ENCODE peak calls at places on chromosomes 1 and 21, in seven cellular contexts. One of them, this sample, is unnamed.

GRCh38 chr1:77548285-77548684 is 134.2 kb downstream of the ZZZ3 start:
- DNase-seq in ovary: no peak
- DNase-seq in A549: no peak
- DNase-seq in tibial nerve: no peak
- DNase-seq in transverse colon: no peak
- DNase-seq in H1: no peak
- DNase-seq in upper lobe of left lung: no peak
- DNase-seq in this sample: no peak

GRCh38 chr1:157969693-157970485 is 23.6 kb upstream of the KIRREL1 start:
- DNase-seq in ovary: no peak
- DNase-seq in A549: peak; percentile 72
- DNase-seq in tibial nerve: peak; percentile 79
- DNase-seq in transverse colon: peak; percentile 53
- DNase-seq in H1: no peak
- DNase-seq in upper lobe of left lung: no peak
- DNase-seq in this sample: peak; percentile 70

GRCh38 chr21:19695796-19696195 is 1292.2 kb upstream of the TMPRSS15 start:
- DNase-seq in ovary: no peak
- DNase-seq in A549: no peak
- DNase-seq in tibial nerve: no peak
- DNase-seq in transverse colon: no peak
- DNase-seq in H1: no peak
- DNase-seq in upper lobe of left lung: no peak
- DNase-seq in this sample: no peak

GRCh38 chr1:24454684-24455091 is 39.1 kb downstream of the NIPAL3 start:
- DNase-seq in ovary: no peak
- DNase-seq in A549: no peak
- DNase-seq in tibial nerve: no peak
- DNase-seq in transverse colon: no peak
- DNase-seq in H1: no peak
- DNase-seq in upper lobe of left lung: no peak
- DNase-seq in this sample: no peak

GRCh38 chr1:202172015-202172355 is 11.6 kb upstream of the PTPN7 start:
- DNase-seq in ovary: no peak
- DNase-seq in A549: no peak
- DNase-seq in tibial nerve: no peak
- DNase-seq in transverse colon: no peak
- DNase-seq in H1: no peak
- DNase-seq in upper lobe of left lung: no peak
- DNase-seq in this sample: no peak

GRCh38 chr1:95098196-95098595 is 19.0 kb upstream of the TLCD4 start:
- DNase-seq in ovary: no peak
- DNase-seq in A549: no peak
- DNase-seq in tibial nerve: no peak
- DNase-seq in transverse colon: no peak
- DNase-seq in H1: no peak
- DNase-seq in upper lobe of left lung: no peak
- DNase-seq in this sample: no peak

GRCh38 chr1:234617135-234617985 is 7.4 kb upstream of the IRF2BP2 start:
- DNase-seq in ovary: no peak
- DNase-seq in A549: no peak
- DNase-seq in tibial nerve: no peak
- DNase-seq in transverse colon: no peak
- DNase-seq in H1: no peak
- DNase-seq in upper lobe of left lung: no peak
- DNase-seq in this sample: no peak

GRCh38 chr1:114610546-114611245 is 29.3 kb upstream of the BCAS2 start:
- DNase-seq in ovary: no peak
- DNase-seq in A549: peak; percentile 9
- DNase-seq in tibial nerve: no peak
- DNase-seq in transverse colon: no peak
- DNase-seq in H1: no peak
- DNase-seq in upper lobe of left lung: no peak
- DNase-seq in this sample: no peak

GRCh38 chr1:160519542-160520435 is 3.3 kb downstream of the SLAMF6 start:
- DNase-seq in ovary: no peak
- DNase-seq in A549: peak; percentile 38
- DNase-seq in tibial nerve: no peak
- DNase-seq in transverse colon: no peak
- DNase-seq in H1: no peak
- DNase-seq in upper lobe of left lung: no peak
- DNase-seq in this sample: no peak

GRCh38 chr1:57796609-57797008 is 372.7 kb upstream of the DAB1 start:
- DNase-seq in ovary: no peak
- DNase-seq in A549: peak; percentile 0
- DNase-seq in tibial nerve: no peak
- DNase-seq in transverse colon: no peak
- DNase-seq in H1: no peak
- DNase-seq in upper lobe of left lung: no peak
- DNase-seq in this sample: no peak

GRCh38 chr1:152005360-152005912 is 11.8 kb upstream of the S100A10 start:
- DNase-seq in ovary: no peak
- DNase-seq in A549: no peak
- DNase-seq in tibial nerve: no peak
- DNase-seq in transverse colon: no peak
- DNase-seq in H1: no peak
- DNase-seq in upper lobe of left lung: no peak
- DNase-seq in this sample: no peak

GRCh38 chr1:234154320-234155251 is 218.7 kb upstream of the COA6 start:
- DNase-seq in ovary: no peak
- DNase-seq in A549: peak; percentile 87
- DNase-seq in tibial nerve: peak; percentile 34
- DNase-seq in transverse colon: no peak
- DNase-seq in H1: peak; percentile 23
- DNase-seq in upper lobe of left lung: no peak
- DNase-seq in this sample: no peak

GRCh38 chr1:179767996-179768395 is 24.9 kb downstream of the FAM163A start:
- DNase-seq in ovary: no peak
- DNase-seq in A549: no peak
- DNase-seq in tibial nerve: no peak
- DNase-seq in transverse colon: no peak
- DNase-seq in H1: no peak
- DNase-seq in upper lobe of left lung: no peak
- DNase-seq in this sample: no peak

GRCh38 chr1:153404768-153405167 is 11.6 kb upstream of the S100A7A start:
- DNase-seq in ovary: no peak
- DNase-seq in A549: peak; percentile 47
- DNase-seq in tibial nerve: peak; percentile 11
- DNase-seq in transverse colon: peak; percentile 33
- DNase-seq in H1: peak; percentile 19
- DNase-seq in upper lobe of left lung: peak; percentile 80
- DNase-seq in this sample: no peak

GRCh38 chr1:192461684-192462083 is 113.9 kb upstream of the RGS1 start:
- DNase-seq in ovary: no peak
- DNase-seq in A549: no peak
- DNase-seq in tibial nerve: no peak
- DNase-seq in transverse colon: no peak
- DNase-seq in H1: no peak
- DNase-seq in upper lobe of left lung: no peak
- DNase-seq in this sample: no peak

GRCh38 chr1:20702416-20702815 is 15.4 kb downstream of the KIF17 start:
- DNase-seq in ovary: no peak
- DNase-seq in A549: peak; percentile 50
- DNase-seq in tibial nerve: no peak
- DNase-seq in transverse colon: no peak
- DNase-seq in H1: no peak
- DNase-seq in upper lobe of left lung: no peak
- DNase-seq in this sample: no peak

GRCh38 chr1:230825061-230825803 is 43.1 kb downstream of the C1orf198 start:
- DNase-seq in ovary: no peak
- DNase-seq in A549: peak; percentile 33
- DNase-seq in tibial nerve: peak; percentile 5
- DNase-seq in transverse colon: no peak
- DNase-seq in H1: no peak
- DNase-seq in upper lobe of left lung: no peak
- DNase-seq in this sample: no peak

GRCh38 chr1:113684153-113684541 is 75.1 kb downstream of the PHTF1 start:
- DNase-seq in ovary: peak; percentile 75
- DNase-seq in A549: no peak
- DNase-seq in tibial nerve: peak; percentile 42
- DNase-seq in transverse colon: peak; percentile 41
- DNase-seq in H1: no peak
- DNase-seq in upper lobe of left lung: peak; percentile 28
- DNase-seq in this sample: peak; percentile 92

GRCh38 chr1:18144921-18145699 is 37.5 kb downstream of the IGSF21 start:
- DNase-seq in ovary: no peak
- DNase-seq in A549: no peak
- DNase-seq in tibial nerve: no peak
- DNase-seq in transverse colon: peak; percentile 59
- DNase-seq in H1: no peak
- DNase-seq in upper lobe of left lung: no peak
- DNase-seq in this sample: no peak

GRCh38 chr1:112114540-112114939 is 125.1 kb upstream of the KCND3 start:
- DNase-seq in ovary: no peak
- DNase-seq in A549: no peak
- DNase-seq in tibial nerve: no peak
- DNase-seq in transverse colon: no peak
- DNase-seq in H1: no peak
- DNase-seq in upper lobe of left lung: no peak
- DNase-seq in this sample: no peak

GRCh38 chr1:211172657-211173056 is 38.7 kb upstream of the KCNH1 start:
- DNase-seq in ovary: no peak
- DNase-seq in A549: no peak
- DNase-seq in tibial nerve: no peak
- DNase-seq in transverse colon: no peak
- DNase-seq in H1: no peak
- DNase-seq in upper lobe of left lung: no peak
- DNase-seq in this sample: no peak

GRCh38 chr21:44448651-44449131 is 6.6 kb upstream of the LRRC3 start:
- DNase-seq in ovary: no peak
- DNase-seq in A549: no peak
- DNase-seq in tibial nerve: no peak
- DNase-seq in transverse colon: no peak
- DNase-seq in H1: no peak
- DNase-seq in upper lobe of left lung: peak; percentile 13
- DNase-seq in this sample: peak; percentile 53
- TF ChIP-seq EP300 in ovary: no peak
- TF ChIP-seq EP300 in A549: no peak
- TF ChIP-seq EP300 in tibial nerve: no peak
- TF ChIP-seq EP300 in transverse colon: no peak
- TF ChIP-seq EP300 in H1: no peak
- TF ChIP-seq EP300 in upper lobe of left lung: no peak
- TF ChIP-seq EP300 in this sample: no peak

GRCh38 chr1:226912587-226913176 is 27.4 kb upstream of the COQ8A start:
- DNase-seq in ovary: peak; percentile 44
- DNase-seq in A549: peak; percentile 44
- DNase-seq in tibial nerve: no peak
- DNase-seq in transverse colon: peak; percentile 75
- DNase-seq in H1: peak; percentile 57
- DNase-seq in upper lobe of left lung: peak; percentile 68
- DNase-seq in this sample: peak; percentile 80

GRCh38 chr1:226903819-226904710 is 33.6 kb downstream of the PSEN2 start:
- DNase-seq in ovary: peak; percentile 49
- DNase-seq in A549: no peak
- DNase-seq in tibial nerve: peak; percentile 57
- DNase-seq in transverse colon: no peak
- DNase-seq in H1: no peak
- DNase-seq in upper lobe of left lung: no peak
- DNase-seq in this sample: peak; percentile 86

GRCh38 chr1:226904772-226905171 is 34.4 kb downstream of the PSEN2 start:
- DNase-seq in ovary: no peak
- DNase-seq in A549: no peak
- DNase-seq in tibial nerve: no peak
- DNase-seq in transverse colon: no peak
- DNase-seq in H1: no peak
- DNase-seq in upper lobe of left lung: no peak
- DNase-seq in this sample: no peak

GRCh38 chr1:226908913-226909312 is 31.2 kb upstream of the COQ8A start:
- DNase-seq in ovary: no peak
- DNase-seq in A549: no peak
- DNase-seq in tibial nerve: no peak
- DNase-seq in transverse colon: no peak
- DNase-seq in H1: no peak
- DNase-seq in upper lobe of left lung: no peak
- DNase-seq in this sample: no peak

DNA sequence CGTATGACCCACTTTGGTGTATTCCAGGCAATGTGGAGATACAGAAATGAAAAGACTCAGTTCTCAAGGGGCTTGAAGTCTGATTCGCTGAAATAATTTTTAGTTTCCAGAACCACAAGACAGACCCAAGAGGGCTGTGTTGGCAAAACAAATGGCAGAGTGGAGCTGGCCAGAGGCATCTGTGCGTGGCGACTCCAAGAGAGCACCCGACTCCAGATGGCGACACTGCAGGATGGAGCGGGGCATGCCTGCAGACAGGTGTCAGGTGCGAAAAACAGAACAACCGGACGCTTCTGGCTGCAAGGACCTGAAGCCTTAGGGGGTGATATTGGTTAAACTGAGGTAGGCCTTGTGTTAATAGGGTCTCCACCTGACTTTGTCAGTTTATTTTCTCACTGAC is 31.7 kb upstream of the COQ8A start:
- DNase-seq in ovary: no peak
- DNase-seq in A549: no peak
- DNase-seq in tibial nerve: no peak
- DNase-seq in transverse colon: no peak
- DNase-seq in H1: no peak
- DNase-seq in upper lobe of left lung: no peak
- DNase-seq in this sample: no peak
- H3K4me3 ChIP-seq in ovary: no peak overlapping the region
- H3K4me3 ChIP-seq in A549: no peak overlapping the region
- H3K4me3 ChIP-seq in tibial nerve: no peak overlapping the region
- H3K4me3 ChIP-seq in transverse colon: no peak overlapping the region
- H3K4me3 ChIP-seq in H1: no peak overlapping the region
- H3K4me3 ChIP-seq in upper lobe of left lung: no peak overlapping the region
- H3K4me3 ChIP-seq in this sample: no peak overlapping the region

GRCh38 chr1:84367219-84367618 is 31.1 kb upstream of the DNASE2B start:
- DNase-seq in ovary: no peak
- DNase-seq in A549: no peak
- DNase-seq in tibial nerve: no peak
- DNase-seq in transverse colon: no peak
- DNase-seq in H1: no peak
- DNase-seq in upper lobe of left lung: no peak
- DNase-seq in this sample: no peak
- TF ChIP-seq EP300 in ovary: no peak
- TF ChIP-seq EP300 in A549: no peak
- TF ChIP-seq EP300 in tibial nerve: peak; percentile 13
- TF ChIP-seq EP300 in transverse colon: no peak
- TF ChIP-seq EP300 in H1: no peak
- TF ChIP-seq EP300 in upper lobe of left lung: no peak
- TF ChIP-seq EP300 in this sample: no peak

DNA sequence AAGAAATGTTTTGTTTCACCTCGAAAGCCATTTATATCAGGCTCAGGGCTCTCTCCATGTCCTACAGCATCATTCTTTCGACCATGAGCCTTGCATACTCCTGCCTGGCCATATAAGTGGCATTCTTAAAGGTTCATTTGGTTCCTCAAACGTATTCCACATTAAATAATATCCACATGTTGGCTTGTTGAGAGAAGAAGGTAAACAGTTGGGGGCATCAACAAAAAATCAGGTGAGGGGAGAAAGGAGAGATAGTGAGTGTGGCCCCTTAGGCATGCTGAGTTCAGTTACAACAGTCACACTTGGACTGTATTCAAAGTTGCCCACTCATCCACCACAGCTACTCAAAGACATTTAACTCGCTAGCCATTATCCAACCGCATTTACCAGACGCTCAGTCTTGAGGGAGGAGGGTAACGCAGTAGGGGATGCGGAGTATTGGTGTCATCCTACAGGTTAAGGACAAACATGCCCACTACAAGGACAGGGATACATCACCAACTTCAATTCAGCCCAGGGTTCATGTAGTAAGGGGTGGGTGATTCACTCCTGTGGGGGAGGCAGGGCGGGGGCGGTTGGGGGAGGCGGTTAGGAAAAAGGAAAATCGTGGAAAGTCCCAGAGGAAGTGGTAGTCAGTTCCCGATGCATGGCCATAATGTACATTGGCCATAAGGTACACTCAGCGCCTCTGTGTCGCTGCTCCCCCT is 1.4 kb downstream of the ZNF697 start:
- DNase-seq in ovary: no peak
- DNase-seq in A549: no peak
- DNase-seq in tibial nerve: no peak
- DNase-seq in transverse colon: no peak
- DNase-seq in H1: no peak
- DNase-seq in upper lobe of left lung: no peak
- DNase-seq in this sample: no peak
- H3K4me3 ChIP-seq in ovary: peak overlapping the region; percentile 65
- H3K4me3 ChIP-seq in A549: peak overlapping the region; percentile 94
- H3K4me3 ChIP-seq in tibial nerve: peak overlapping the region; percentile 94
- H3K4me3 ChIP-seq in transverse colon: peak overlapping the region; percentile 87
- H3K4me3 ChIP-seq in H1: peak overlapping the region; percentile 87
- H3K4me3 ChIP-seq in upper lobe of left lung: peak overlapping the region; percentile 97
- H3K4me3 ChIP-seq in this sample: peak overlapping the region; percentile 78